ENCODE peak calls at places on chromosomes 3 and 15, in four cellular contexts. H is HL-60, A is GM12878, K is K562. X is an unnamed sample.

GRCh38 chr15:64842986-64843561 is 1.4 kb downstream of the PLEKHO2 start:
- DNase-seq in H (peak), A (no peak), K (peak), X (no peak)

GRCh38 chr15:69522361-69522760 is 69.7 kb downstream of the RPLP1 start:
- DNase-seq in H (no peak), A (no peak), K (no peak), X (no peak)

GRCh38 chr15:45458746-45459403 is 63.7 kb downstream of the SLC30A4 start:
- DNase-seq in H (peak), A (peak), K (peak), X (no peak)

GRCh38 chr3:54185740-54186139 is 63.4 kb downstream of the CACNA2D3 start:
- DNase-seq in H (no peak), A (no peak), K (no peak), X (no peak)

GRCh38 chr3:171049831-171050444 is 23.4 kb upstream of the SLC2A2 start:
- DNase-seq in H (no peak), A (peak), K (peak), X (peak)

GRCh38 chr3:128372707-128373533 is 93.8 kb downstream of the DNAJB8 start:
- DNase-seq in H (no peak), A (no peak), K (no peak), X (no peak)

GRCh38 chr15:90451215-90451850 is 63.3 kb downstream of the IQGAP1 start:
- DNase-seq in H (no peak), A (no peak), K (no peak), X (no peak)

GRCh38 chr3:152203677-152204076 is 65.1 kb upstream of the MBNL1 start:
- DNase-seq in H (peak), A (no peak), K (no peak), X (no peak)

GRCh38 chr3:132592211-132592610 is 4.9 kb upstream of the ACKR4 start:
- DNase-seq in H (no peak), A (no peak), K (no peak), X (no peak)

GRCh38 chr3:171309906-171310359 is 150.3 kb downstream of the TNIK start:
- DNase-seq in H (no peak), A (no peak), K (peak), X (no peak)

GRCh38 chr3:73229036-73229435 is 167.6 kb downstream of the EBLN2 start:
- DNase-seq in H (no peak), A (no peak), K (no peak), X (no peak)

GRCh38 chr3:66712210-66712609 is 211.4 kb upstream of the LRIG1 start:
- DNase-seq in H (no peak), A (no peak), K (no peak), X (no peak)

GRCh38 chr3:150727653-150728502 is 24.2 kb upstream of the ERICH6 start:
- DNase-seq in H (no peak), A (no peak), K (peak), X (no peak)

GRCh38 chr15:59522988-59523461 is 85.0 kb downstream of the FAM81A start:
- DNase-seq in H (no peak), A (no peak), K (no peak), X (no peak)

GRCh38 chr3:134326126-134326525 is 48.1 kb downstream of the AMOTL2 start:
- DNase-seq in H (no peak), A (no peak), K (no peak), X (no peak)

GRCh38 chr3:77372634-77373346 is 332.9 kb downstream of the ROBO2 start:
- DNase-seq in H (no peak), A (no peak), K (no peak), X (no peak)

GRCh38 chr3:30779686-30780287 is 114.7 kb downstream of the GADL1 start:
- DNase-seq in H (no peak), A (no peak), K (peak), X (no peak)

GRCh38 chr3:65344846-65345245 is 657.0 kb upstream of the ADAMTS9 start:
- DNase-seq in H (no peak), A (no peak), K (peak), X (no peak)

GRCh38 chr3:101995371-101996046 is 146.2 kb downstream of the NFKBIZ start:
- DNase-seq in H (no peak), A (no peak), K (no peak), X (no peak)

GRCh38 chr15:74525946-74526345 is 15.1 kb upstream of the ARID3B start:
- DNase-seq in H (no peak), A (no peak), K (no peak), X (no peak)

GRCh38 chr15:90593469-90594158 is 63.9 kb downstream of the CRTC3 start:
- DNase-seq in H (no peak), A (no peak), K (peak), X (no peak)

GRCh38 chr3:56316944-56317343 is 151.3 kb downstream of the ERC2 start:
- DNase-seq in H (no peak), A (no peak), K (no peak), X (no peak)

GRCh38 chr15:80817901-80818300 is 38.7 kb downstream of the CEMIP start:
- DNase-seq in H (no peak), A (no peak), K (no peak), X (no peak)

GRCh38 chr15:99509686-99510461 is 55.9 kb upstream of the MEF2A start:
- DNase-seq in H (no peak), A (no peak), K (no peak), X (no peak)

GRCh38 chr3:173826901-173827609 is 429.5 kb downstream of the NLGN1 start:
- DNase-seq in H (no peak), A (no peak), K (no peak), X (no peak)

GRCh38 chr15:41922353-41922752 is 28.5 kb upstream of the SPTBN5 start:
- DNase-seq in H (no peak), A (no peak), K (no peak), X (no peak)

GRCh38 chr15:27092404-27092803 is 121.4 kb downstream of the GABRG3 start:
- DNase-seq in H (no peak), A (no peak), K (no peak), X (no peak)

GRCh38 chr15:73341886-73342600 is 26.7 kb downstream of the HCN4 start:
- DNase-seq in H (no peak), A (no peak), K (no peak), X (no peak)

GRCh38 chr15:73318463-73319351 is 50.1 kb downstream of the HCN4 start:
- DNase-seq in H (no peak), A (no peak), K (peak), X (peak)

GRCh38 chr3:192433704-192434103 is 293.6 kb downstream of the FGF12 start:
- DNase-seq in H (no peak), A (peak), K (no peak), X (no peak)

GRCh38 chr3:192434186-192434585 is 293.2 kb downstream of the FGF12 start:
- DNase-seq in H (no peak), A (no peak), K (no peak), X (no peak)

DNA sequence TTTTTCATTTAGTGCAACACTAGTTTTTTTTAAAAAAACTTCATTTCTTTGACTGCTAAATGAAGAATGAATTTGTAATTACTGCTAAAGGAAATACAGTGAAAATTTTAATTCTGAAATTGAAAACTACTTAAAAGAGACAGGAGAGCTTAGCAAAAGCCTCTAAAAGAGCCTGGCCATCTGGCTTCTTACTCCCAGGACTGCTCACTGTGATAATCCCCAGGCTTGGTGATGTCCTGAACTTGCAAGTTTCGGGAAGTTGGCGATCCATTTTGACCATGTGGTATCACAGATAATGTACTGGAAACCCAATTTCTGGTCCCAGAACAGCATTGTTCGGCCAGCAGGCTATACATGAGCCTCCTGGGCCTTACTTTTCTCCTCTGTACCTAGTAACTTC is 292.1 kb downstream of the FGF12 start:
- DNase-seq in H (no peak), A (no peak), K (no peak), X (no peak)
- TF ChIP-seq SPI1 in H (no peak), A (no peak), K (no peak), X (no peak)

GRCh38 chr3:46708401-46709146 is 7.4 kb downstream of the TMIE start:
- DNase-seq in H (no peak), A (no peak), K (no peak), X (no peak)
- TF ChIP-seq SPI1 in H (no peak), A (no peak), K (no peak), X (no peak)

DNA sequence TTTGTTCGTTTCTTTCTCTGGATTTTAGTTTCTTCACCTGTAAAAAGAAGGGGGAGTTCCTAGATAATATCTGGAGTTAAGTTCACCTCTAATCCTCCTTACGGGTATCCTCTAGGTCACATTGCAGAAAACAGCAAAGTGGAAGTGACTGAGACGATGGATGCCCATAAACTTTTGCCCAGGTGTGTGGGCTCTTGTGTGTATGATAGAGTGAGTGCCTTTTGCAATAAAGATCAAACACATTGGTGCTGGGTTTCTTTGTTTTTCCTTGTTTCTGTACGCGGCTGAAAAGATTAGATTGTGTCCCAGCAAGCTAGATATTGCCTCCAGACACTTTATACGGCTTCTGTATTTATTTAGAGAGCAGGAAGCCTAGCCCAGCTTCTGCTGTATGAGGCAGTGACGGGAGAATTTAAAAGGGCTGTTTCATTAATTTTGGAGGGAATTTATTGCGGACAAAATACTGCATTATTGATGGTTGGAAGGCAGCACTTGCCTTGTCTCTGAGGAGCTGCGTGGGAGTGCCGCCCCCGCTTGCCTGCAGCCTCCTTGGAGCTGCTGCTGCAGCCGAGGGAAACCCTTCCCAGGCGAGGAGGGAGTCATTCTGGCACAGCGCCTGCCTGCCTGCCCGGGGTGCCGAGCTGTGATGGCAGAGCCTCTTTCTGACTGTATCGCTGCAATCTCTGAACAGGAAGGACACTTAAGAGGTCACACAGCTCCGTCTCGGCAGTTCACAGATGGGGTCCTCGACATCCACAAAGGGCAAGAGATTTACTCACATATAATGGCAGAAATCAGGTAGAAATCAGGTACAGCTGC is 38.6 kb downstream of the PYDC2 start:
- DNase-seq in H (no peak), A (no peak), K (peak), X (no peak)
- TF ChIP-seq SPI1 in H (no peak), A (no peak), K (no peak), X (no peak)

DNA sequence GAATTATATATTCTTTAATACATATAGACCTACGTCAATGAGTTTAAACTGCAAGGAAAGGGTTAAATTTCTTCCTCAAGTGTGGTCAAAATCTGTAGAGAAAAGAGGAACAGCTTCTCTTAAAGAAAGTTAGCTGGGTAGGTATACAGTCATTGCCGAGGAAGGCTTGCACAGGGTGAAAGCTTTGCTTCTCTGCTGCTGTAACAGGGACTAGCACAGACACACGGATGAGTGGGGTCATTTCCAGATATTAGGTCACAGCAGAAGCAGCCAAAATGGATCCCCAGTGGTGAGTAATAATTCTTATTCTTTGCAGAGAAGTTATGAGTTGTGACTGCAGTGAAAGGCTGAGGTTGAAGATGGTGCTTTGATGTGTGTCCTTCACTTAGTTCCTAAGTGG is at the start of gene CD86:
- DNase-seq in H (peak), A (peak), K (no peak), X (peak)
- TF ChIP-seq SPI1 in H (peak), A (peak), K (no peak), X (peak)

DNA sequence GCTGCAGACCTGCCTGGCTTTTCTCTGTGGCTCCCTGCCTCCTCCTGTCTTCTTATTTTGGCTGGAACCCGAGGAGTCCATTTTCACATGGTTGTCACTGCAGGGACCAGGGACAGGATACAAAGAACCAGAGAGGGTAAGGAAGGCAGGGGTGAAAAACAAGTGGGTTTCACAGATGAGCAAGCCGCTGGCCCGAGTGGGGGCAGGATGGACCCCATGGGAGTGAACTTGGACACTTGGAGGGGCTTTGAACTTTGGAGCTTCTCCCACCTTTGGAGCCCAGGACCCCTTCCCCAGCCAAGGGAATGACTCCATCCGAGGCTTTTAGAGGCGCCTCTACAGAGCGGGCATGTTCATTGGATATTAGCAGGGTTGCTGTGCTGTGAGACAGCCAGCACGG is 26.9 kb upstream of the ADCY5 start:
- DNase-seq in H (no peak), A (no peak), K (no peak), X (no peak)
- TF ChIP-seq SPI1 in H (no peak), A (no peak), K (no peak), X (no peak)